ENCODE peak calls at places on chromosomes 5 and 9, in four cellular contexts. J is neuronal stem cell, H is mesendoderm, B is IMR-90. S is an unnamed sample.

GRCh38 chr5:126117044-126117443 is 306.2 kb upstream of the GRAMD2B start:
- DNase-seq in J (no peak), H (no peak), B (no peak), S (no peak)

GRCh38 chr9:98986866-98987653 is 43.4 kb downstream of the COL15A1 start:
- DNase-seq in J (no peak), H (no peak), B (no peak), S (no peak)

GRCh38 chr5:177403194-177403825 is 2.8 kb upstream of the PFN3 start:
- DNase-seq in J (peak; percentile 32), H (peak; percentile 36), B (peak; percentile 12), S (peak; percentile 24)

GRCh38 chr9:71691036-71691435 is 77.3 kb downstream of the CEMIP2 start:
- DNase-seq in J (no peak), H (no peak), B (no peak), S (peak; percentile 64)

GRCh38 chr5:164998142-164998541 is 1492.7 kb downstream of the MAT2B start:
- DNase-seq in J (no peak), H (no peak), B (no peak), S (no peak)

GRCh38 chr5:157983906-157984551 is 125.1 kb upstream of the CLINT1 start:
- DNase-seq in J (no peak), H (no peak), B (no peak), S (no peak)

GRCh38 chr5:171427318-171428167 is 8.1 kb downstream of the FGF18 start:
- DNase-seq in J (no peak), H (no peak), B (no peak), S (no peak)

GRCh38 chr9:126704157-126704941 is 90.6 kb downstream of the LMX1B start:
- DNase-seq in J (no peak), H (peak; percentile 31), B (peak; percentile 46), S (no peak)

GRCh38 chr5:53645078-53645477 is 84.6 kb downstream of the NDUFS4 start:
- DNase-seq in J (no peak), H (no peak), B (no peak), S (no peak)

GRCh38 chr9:137162505-137163100 is 7.2 kb downstream of the LRRC26 start:
- DNase-seq in J (no peak), H (peak; percentile 29), B (no peak), S (peak; percentile 62)

GRCh38 chr5:139760066-139761056 is 35.2 kb upstream of the PSD2 start:
- DNase-seq in J (no peak), H (no peak), B (peak; percentile 51), S (no peak)

GRCh38 chr5:177132504-177133118 is 962 bp upstream of the NSD1 start:
- DNase-seq in J (peak; percentile 66), H (peak; percentile 84), B (no peak), S (no peak)

GRCh38 chr5:173229966-173230740 is 4.9 kb downstream of the NKX2-5 start:
- DNase-seq in J (no peak), H (no peak), B (no peak), S (no peak)

DNA sequence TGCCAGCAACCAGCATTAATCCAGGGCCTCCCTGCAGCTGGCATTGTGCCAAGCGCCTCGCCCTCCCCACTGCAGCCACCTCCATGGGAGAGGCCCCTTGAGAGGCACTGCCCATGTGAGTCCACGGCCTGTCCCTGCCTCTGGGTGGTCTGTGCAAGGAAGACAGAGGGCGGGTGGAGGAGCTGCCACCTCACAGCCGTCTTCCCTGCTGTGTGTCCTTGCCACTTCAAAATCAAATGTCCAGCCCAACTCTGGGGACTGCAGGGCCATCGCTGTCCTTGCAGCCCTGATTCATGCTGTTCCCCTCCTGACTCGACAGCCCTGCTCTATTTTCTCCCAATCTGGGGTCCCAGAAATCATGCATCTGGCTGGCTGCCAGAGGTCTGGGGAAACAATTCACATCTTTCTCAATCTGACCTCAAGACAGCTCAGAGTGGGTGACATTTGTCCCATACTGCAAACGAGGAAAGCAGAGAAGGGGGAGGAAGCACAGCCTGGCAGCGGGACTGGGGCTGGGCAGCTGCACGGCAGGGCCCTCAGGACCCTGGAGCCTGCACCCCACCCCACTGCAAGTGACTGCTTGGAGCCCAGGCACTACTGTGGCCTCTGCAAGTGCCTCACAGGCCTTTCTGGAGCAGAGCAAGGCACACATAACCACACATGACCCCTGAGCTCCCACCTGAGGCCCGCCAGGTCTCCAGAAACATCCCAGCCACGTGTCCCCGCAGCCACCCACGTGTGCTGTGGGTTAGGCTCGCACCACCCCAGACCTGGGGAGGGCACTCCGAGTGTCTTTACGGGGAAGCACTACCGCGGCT is 15.8 kb downstream of the BRD3OS start:
- DNase-seq in J (no peak), H (no peak), B (no peak), S (no peak)
- H4K8ac ChIP-seq in J (no peak overlapping the region), H (no peak overlapping the region), B (no peak overlapping the region), S (no peak overlapping the region)

GRCh38 chr5:20680718-20681302 is 692.8 kb upstream of the CDH18 start:
- DNase-seq in J (no peak), H (peak; percentile 19), B (no peak), S (no peak)
- H3K27ac ChIP-seq in J (no peak overlapping the region), H (no peak overlapping the region), B (no peak overlapping the region), S (no peak overlapping the region)

GRCh38 chr5:150053695-150054392 is 32.5 kb downstream of the CSF1R start:
- DNase-seq in J (no peak), H (no peak), B (no peak), S (no peak)
- H3K18ac ChIP-seq in J (no peak overlapping the region), H (no peak overlapping the region), B (peak overlapping the region; percentile 42), S (no peak overlapping the region)

GRCh38 chr5:1011226-1011631 is 2.6 kb downstream of the NKD2 start:
- DNase-seq in J (no peak), H (peak; percentile 79), B (no peak), S (no peak)

GRCh38 chr5:1010181-1010510 is 1.5 kb downstream of the NKD2 start:
- DNase-seq in J (no peak), H (no peak), B (no peak), S (no peak)

GRCh38 chr5:1010641-1011046 is 2.0 kb downstream of the NKD2 start:
- DNase-seq in J (no peak), H (no peak), B (no peak), S (no peak)

GRCh38 chr5:1008451-1009358 is at the start of gene NKD2:
- DNase-seq in J (peak; percentile 56), H (peak; percentile 37), B (no peak), S (no peak)

DNA sequence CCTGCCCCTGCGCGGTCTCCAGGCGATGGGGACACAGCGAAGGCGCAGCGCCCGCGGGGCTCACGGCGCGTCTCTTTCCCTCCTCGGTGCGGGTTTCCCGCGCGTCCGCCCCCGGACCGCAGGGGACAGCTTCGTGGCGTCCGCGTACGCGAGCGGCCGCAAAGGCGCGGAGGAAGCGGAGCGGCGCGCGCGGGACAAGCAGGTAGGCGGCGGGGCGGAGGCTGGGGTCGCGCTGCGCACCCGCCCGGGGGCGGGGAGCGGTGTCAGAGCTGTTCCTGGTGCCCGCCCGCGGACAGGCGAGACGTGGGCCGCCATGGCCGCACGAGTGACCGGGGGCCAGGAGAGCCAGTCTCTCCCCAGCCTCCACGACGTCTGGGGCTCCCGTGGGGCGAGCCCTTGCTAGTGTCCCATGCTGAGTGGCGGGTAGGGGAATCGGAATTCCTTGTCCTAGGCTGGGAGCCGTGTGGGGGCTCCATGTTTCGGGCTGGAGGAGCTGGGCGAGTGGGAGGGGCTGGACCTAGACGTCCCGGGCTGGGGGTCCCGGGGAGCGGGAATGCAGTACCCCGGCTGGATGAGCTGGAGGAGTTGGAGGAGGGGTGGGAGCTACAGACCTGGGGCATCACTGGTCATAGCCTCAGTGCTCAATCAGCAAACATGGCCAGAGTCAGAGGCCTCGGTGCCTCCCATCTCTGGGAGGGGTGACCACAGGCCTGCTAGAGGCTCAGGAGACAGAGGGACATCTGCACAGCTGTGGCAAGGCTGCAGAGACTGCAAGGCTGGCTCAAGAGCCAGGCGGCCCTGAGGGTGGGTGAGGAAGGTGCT is 968 bp downstream of the NKD2 start:
- DNase-seq in J (no peak), H (no peak), B (no peak), S (no peak)
- H4K8ac ChIP-seq in J (no peak overlapping the region), H (no peak overlapping the region), B (no peak overlapping the region), S (no peak overlapping the region)

GRCh38 chr9:129604056-129604765 is 16.7 kb downstream of the C9orf50 start:
- DNase-seq in J (no peak), H (no peak), B (no peak), S (no peak)

GRCh38 chr9:129602598-129603415 is 18.1 kb downstream of the C9orf50 start:
- DNase-seq in J (no peak), H (peak; percentile 76), B (no peak), S (no peak)

GRCh38 chr9:129606161-129607025 is 14.5 kb downstream of the C9orf50 start:
- DNase-seq in J (no peak), H (no peak), B (no peak), S (no peak)

GRCh38 chr9:129607026-129607397 is 13.9 kb downstream of the C9orf50 start:
- DNase-seq in J (no peak), H (no peak), B (no peak), S (no peak)

GRCh38 chr9:129604766-129605163 is 16.1 kb downstream of the C9orf50 start:
- DNase-seq in J (no peak), H (no peak), B (no peak), S (no peak)
- H3K27ac ChIP-seq in J (no peak overlapping the region), H (no peak overlapping the region), B (no peak overlapping the region), S (no peak overlapping the region)

DNA sequence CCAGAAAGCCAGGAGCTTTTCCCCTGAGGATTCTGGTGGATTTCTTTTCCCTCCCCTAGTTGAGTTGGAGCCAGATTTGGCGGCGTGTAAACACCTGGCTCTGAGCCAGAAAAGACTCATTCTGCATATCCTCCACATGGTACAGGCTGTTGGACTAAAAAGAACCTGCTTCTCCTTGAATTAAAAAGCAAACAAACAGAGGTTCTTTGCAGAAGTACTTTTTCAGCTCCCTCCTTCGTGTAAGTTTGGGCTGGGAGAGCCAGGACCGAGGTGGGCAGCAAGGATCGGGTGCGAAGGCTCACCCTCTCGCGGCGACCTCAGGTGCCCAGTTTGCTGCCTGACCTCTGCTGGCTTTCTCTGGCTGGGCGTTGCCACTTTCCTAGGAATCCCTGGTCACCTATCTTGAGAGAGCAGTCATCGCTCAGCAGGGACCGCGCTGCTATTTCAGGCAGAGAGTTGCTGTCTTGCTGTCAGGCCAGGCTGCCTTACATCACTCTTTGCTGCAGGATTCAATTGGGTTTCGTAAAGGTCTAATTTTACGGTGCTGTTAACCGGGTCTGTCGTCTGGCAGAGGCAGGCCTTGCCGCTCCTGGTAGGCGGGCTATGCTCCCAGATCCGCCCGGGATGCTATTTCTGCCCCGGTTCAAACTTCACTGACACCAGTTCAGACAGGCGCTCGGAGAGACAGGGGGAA is 3.2 kb downstream of the PAPPA start:
- DNase-seq in J (peak; percentile 42), H (peak; percentile 90), B (peak; percentile 78), S (peak; percentile 42)
- H3K18ac ChIP-seq in J (no peak overlapping the region), H (no peak overlapping the region), B (peak overlapping the region; percentile 87), S (no peak overlapping the region)

GRCh38 chr5:106940986-106941385 is 729.8 kb downstream of the EFNA5 start:
- DNase-seq in J (no peak), H (no peak), B (no peak), S (peak; percentile 1)
- H4K8ac ChIP-seq in J (no peak overlapping the region), H (no peak overlapping the region), B (no peak overlapping the region), S (no peak overlapping the region)

GRCh38 chr5:31661257-31661656 is 22.3 kb downstream of the PDZD2 start:
- DNase-seq in J (no peak), H (no peak), B (no peak), S (no peak)

GRCh38 chr5:31651241-31651640 is 12.3 kb downstream of the PDZD2 start:
- DNase-seq in J (no peak), H (no peak), B (no peak), S (no peak)

GRCh38 chr5:31657315-31657714 is 18.4 kb downstream of the PDZD2 start:
- DNase-seq in J (no peak), H (no peak), B (no peak), S (no peak)

GRCh38 chr5:31655491-31655890 is 16.6 kb downstream of the PDZD2 start:
- DNase-seq in J (no peak), H (no peak), B (no peak), S (no peak)

GRCh38 chr5:31656806-31657205 is 17.9 kb downstream of the PDZD2 start:
- DNase-seq in J (no peak), H (peak; percentile 61), B (no peak), S (no peak)
- H3K27ac ChIP-seq in J (no peak overlapping the region), H (no peak overlapping the region), B (no peak overlapping the region), S (no peak overlapping the region)

S was measured in trophoblast cell.